ENCODE peak calls at places on chromosomes 16 and 17, in five cellular contexts. O is body of pancreas, J is choroid plexus epithelial cell, C is neural progenitor cell, E is cardiac fibroblast. A is an unnamed sample.

GRCh38 chr16:27460663-27461482 is 58.9 kb downstream of the IL21R start:
- DNase-seq in E (peak), O (no peak), C (no peak), J (peak), A (no peak)

GRCh38 chr16:14056970-14057369 is 14.1 kb upstream of the MRTFB start:
- DNase-seq in O (no peak), J (peak), C (no peak), E (peak), A (peak)

GRCh38 chr16:4651842-4652241 is 27.2 kb downstream of the MGRN1 start:
- DNase-seq in J (no peak), E (no peak), C (no peak), O (no peak), A (no peak)

GRCh38 chr17:17303847-17304490 is 796 bp downstream of the NT5M start:
- DNase-seq in E (no peak), J (no peak), O (no peak), C (no peak), A (no peak)

GRCh38 chr16:13014516-13014915 is 113.1 kb downstream of the SHISA9 start:
- DNase-seq in C (peak), J (no peak), E (no peak), O (no peak), A (no peak)

GRCh38 chr16:67538666-67539101 is 10.1 kb downstream of the RIPOR1 start:
- DNase-seq in O (no peak), E (no peak), C (peak), J (peak), A (peak)

GRCh38 chr16:83924686-83925085 is 25.8 kb downstream of the MLYCD start:
- DNase-seq in J (no peak), E (no peak), C (no peak), O (no peak), A (no peak)

GRCh38 chr16:48383877-48384304 is 1.3 kb downstream of the SIAH1 start:
- DNase-seq in O (peak), E (no peak), C (no peak), J (no peak), A (no peak)

GRCh38 chr16:1559446-1559975 is 26.0 kb downstream of the TMEM204 start:
- DNase-seq in E (no peak), J (no peak), O (no peak), C (no peak), A (no peak)

GRCh38 chr17:79728169-79728907 is 2.4 kb upstream of the ENPP7 start:
- DNase-seq in O (peak), E (peak), J (peak), C (peak), A (peak)
- TF ChIP-seq CTCF in O (no peak), E (no peak), J (no peak), C (no peak), A (no peak)

GRCh38 chr17:75846701-75847594 is 2.7 kb upstream of the UNC13D start:
- DNase-seq in O (peak), E (no peak), J (no peak), C (no peak), A (no peak)
- TF ChIP-seq CTCF in O (no peak), E (no peak), J (no peak), C (no peak), A (no peak)

DNA sequence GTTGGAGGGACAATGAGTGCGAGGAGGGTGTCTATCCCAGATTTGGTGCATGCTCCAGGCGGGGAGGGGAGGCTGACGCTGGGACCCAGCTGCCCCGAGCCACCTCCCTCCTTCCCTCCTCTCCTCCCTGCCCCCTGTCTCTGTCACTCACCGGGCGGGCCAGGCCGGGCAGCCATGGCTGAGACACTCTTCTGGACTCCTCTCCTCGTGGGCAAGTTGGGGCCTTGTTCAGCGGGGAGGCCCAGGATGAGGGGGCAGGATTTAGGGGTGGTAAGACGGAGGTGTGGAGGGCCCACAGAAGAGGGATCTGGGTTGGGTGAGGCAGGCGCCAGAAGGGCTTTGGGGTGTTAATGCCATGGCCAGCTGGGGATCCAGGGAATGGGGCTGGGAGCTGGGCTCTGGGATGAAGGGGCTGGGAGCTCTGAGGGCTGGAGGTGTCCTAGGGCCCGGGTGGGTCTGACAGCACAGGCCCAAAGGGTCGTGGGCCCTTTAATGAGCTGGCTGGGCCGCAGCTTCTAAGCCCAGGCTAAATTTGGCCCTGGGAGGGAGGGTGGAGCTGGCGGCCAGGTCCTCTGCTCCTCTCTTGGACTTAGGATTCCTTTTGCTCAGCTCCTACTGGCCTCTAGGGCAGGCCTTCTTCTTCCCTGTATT is at the start of gene SGCA:
- DNase-seq in J (no peak), E (no peak), C (no peak), O (no peak), A (no peak)
- TF ChIP-seq CTCF in J (no peak), E (no peak), C (no peak), O (no peak), A (no peak)

GRCh38 chr16:73739049-73739769 is 557.4 kb upstream of the PSMD7 start:
- DNase-seq in C (no peak), O (no peak), E (no peak), J (no peak), A (no peak)

GRCh38 chr16:73747328-73747727 is 549.3 kb upstream of the PSMD7 start:
- DNase-seq in E (no peak), J (no peak), C (no peak), O (no peak), A (no peak)

GRCh38 chr16:73746554-73746953 is 550.1 kb upstream of the PSMD7 start:
- DNase-seq in O (no peak), J (no peak), E (no peak), C (no peak), A (no peak)

GRCh38 chr16:73743665-73744496 is 552.7 kb upstream of the PSMD7 start:
- DNase-seq in J (no peak), C (peak), E (no peak), O (no peak), A (no peak)
- TF ChIP-seq CTCF in J (no peak), C (peak), E (no peak), O (no peak), A (peak)

GRCh38 chr16:19110537-19111391 is 3.0 kb upstream of the ITPRIPL2 start:
- DNase-seq in C (no peak), E (no peak), O (peak), J (no peak), A (no peak)

GRCh38 chr16:19116711-19117449 is 3.1 kb downstream of the ITPRIPL2 start:
- DNase-seq in J (peak), C (no peak), O (no peak), E (peak), A (no peak)

GRCh38 chr16:19115148-19116021 is 1.6 kb downstream of the ITPRIPL2 start:
- DNase-seq in O (peak), C (no peak), J (no peak), E (peak), A (no peak)

GRCh38 chr16:19113577-19114358 is at the start of gene ITPRIPL2:
- DNase-seq in C (peak), J (peak), O (peak), E (peak), A (peak)

GRCh38 chr16:19114359-19115147 is 789 bp downstream of the ITPRIPL2 start:
- DNase-seq in O (peak), E (peak), J (peak), C (peak), A (no peak)
- TF ChIP-seq CTCF in O (no peak), E (no peak), J (no peak), C (no peak), A (no peak)

GRCh38 chr17:5139454-5139725 is 23.6 kb downstream of the USP6 start:
- DNase-seq in O (no peak), J (no peak), C (no peak), E (no peak), A (no peak)
- TF ChIP-seq CTCF in O (no peak), J (no peak), C (no peak), E (no peak), A (no peak)